ENCODE peak calls at places on chromosomes 12 and 14, in eight cellular contexts. P, C, X, I, F, B, W and V are unnamed samples.

GRCh38 chr14:65783101-65783500 is 370.6 kb downstream of the FUT8 start:
- DNase-seq in F (no peak), X (no peak), P (no peak), W (no peak), C (no peak), B (no peak), I (no peak), V (no peak)

GRCh38 chr14:56189306-56189705 is 71.1 kb downstream of the PELI2 start:
- DNase-seq in B (peak; percentile 85), I (no peak), W (peak; percentile 80), F (no peak), X (peak; percentile 91), P (no peak), C (peak; percentile 70), V (no peak)

GRCh38 chr14:67575684-67576083 is 24.4 kb downstream of the PIGH start:
- DNase-seq in X (no peak), W (no peak), C (no peak), P (no peak), F (no peak), I (no peak), B (peak; percentile 8), V (no peak)

GRCh38 chr12:7075931-7076330 is 15.4 kb downstream of the C1S start:
- DNase-seq in F (no peak), W (peak; percentile 86), X (peak; percentile 82), I (no peak), B (peak; percentile 13), C (peak; percentile 82), P (no peak), V (no peak)

GRCh38 chr12:15796493-15797141 is 7.4 kb upstream of the EPS8 start:
- DNase-seq in I (no peak), W (peak; percentile 67), C (no peak), F (no peak), X (peak; percentile 72), P (no peak), B (peak; percentile 72), V (no peak)

GRCh38 chr12:1833596-1834028 is 13.2 kb downstream of the LRTM2 start:
- DNase-seq in C (no peak), X (no peak), P (no peak), I (no peak), W (no peak), B (no peak), F (no peak), V (no peak)

GRCh38 chr12:12755923-12756322 is 29.5 kb upstream of the APOLD1 start:
- DNase-seq in C (no peak), P (no peak), F (no peak), W (no peak), X (no peak), B (no peak), I (no peak), V (no peak)

GRCh38 chr14:54475911-54476310 is 12.9 kb downstream of the GMFB start:
- DNase-seq in X (no peak), P (no peak), F (no peak), C (no peak), B (no peak), I (no peak), W (no peak), V (no peak)

GRCh38 chr14:94446126-94446525 is 6.5 kb downstream of the SERPINA11 start:
- DNase-seq in C (no peak), I (no peak), W (no peak), F (no peak), B (no peak), P (no peak), X (no peak), V (no peak)

GRCh38 chr14:103354141-103354540 is 20.1 kb downstream of the EIF5 start:
- DNase-seq in X (no peak), P (no peak), B (no peak), I (no peak), C (no peak), W (no peak), F (no peak), V (no peak)

GRCh38 chr14:94768521-94769412 is 1.1 kb downstream of the GSC start:
- DNase-seq in C (peak; percentile 20), P (no peak), F (no peak), B (no peak), I (no peak), X (no peak), W (peak; percentile 63), V (no peak)

GRCh38 chr12:25716842-25717241 is 163.8 kb upstream of the LMNTD1 start:
- DNase-seq in X (no peak), C (no peak), B (no peak), P (no peak), W (peak; percentile 46), I (no peak), F (no peak), V (no peak)

GRCh38 chr14:36293824-36294223 is 26.6 kb downstream of the MBIP start:
- DNase-seq in I (no peak), B (peak; percentile 50), P (no peak), C (peak; percentile 88), F (no peak), W (peak; percentile 85), X (peak; percentile 62), V (no peak)

GRCh38 chr12:27340971-27341370 is 8.3 kb downstream of the BMAL2 start:
- DNase-seq in X (no peak), I (no peak), W (peak; percentile 25), P (no peak), B (peak; percentile 30), F (no peak), C (no peak), V (no peak)

GRCh38 chr12:27335364-27336145 is 2.9 kb downstream of the BMAL2 start:
- DNase-seq in F (no peak), P (no peak), I (no peak), X (no peak), W (peak; percentile 14), B (peak; percentile 40), C (no peak), V (no peak)

GRCh38 chr12:27336254-27336653 is 3.6 kb downstream of the BMAL2 start:
- DNase-seq in B (no peak), P (no peak), I (no peak), W (no peak), X (no peak), F (no peak), C (no peak), V (no peak)

GRCh38 chr12:27337376-27337775 is 4.7 kb downstream of the BMAL2 start:
- DNase-seq in B (no peak), C (no peak), I (no peak), P (no peak), X (no peak), W (no peak), F (no peak), V (no peak)

DNA sequence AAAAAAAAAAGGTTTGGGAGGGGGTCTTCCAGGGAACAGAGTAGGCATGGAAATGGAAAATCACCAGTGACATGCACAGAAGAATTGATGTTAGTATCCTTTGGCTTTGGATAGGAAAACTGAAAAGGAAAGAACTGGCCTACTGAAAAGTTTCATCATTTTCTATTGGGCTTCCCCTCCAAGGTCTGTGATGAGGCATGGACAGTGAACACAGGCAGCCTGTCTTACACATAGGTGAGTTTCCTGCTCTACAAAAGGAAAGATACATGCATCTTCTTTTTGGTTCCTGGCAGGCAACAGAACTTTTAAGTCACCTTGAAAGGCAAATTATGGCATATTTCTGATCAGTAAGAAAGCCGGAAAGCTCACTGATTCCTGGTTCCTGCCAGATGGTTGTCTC is 5.8 kb downstream of the BMAL2 start:
- DNase-seq in P (no peak), C (no peak), B (no peak), F (no peak), W (no peak), I (no peak), X (no peak), V (no peak)
- H3K27ac ChIP-seq in P (no peak overlapping the region), C (no peak overlapping the region), B (no peak overlapping the region), F (no peak overlapping the region), W (no peak overlapping the region), I (no peak overlapping the region), X (no peak overlapping the region), V (no peak overlapping the region)

GRCh38 chr12:83709899-83710298 is 1023.2 kb downstream of the TMTC2 start:
- DNase-seq in F (no peak), X (no peak), B (no peak), C (no peak), I (no peak), P (no peak), W (no peak), V (no peak)
- H3K27ac ChIP-seq in F (no peak overlapping the region), X (no peak overlapping the region), B (no peak overlapping the region), C (no peak overlapping the region), I (no peak overlapping the region), P (no peak overlapping the region), W (no peak overlapping the region), V (no peak overlapping the region)

GRCh38 chr14:75431011-75431410 is 3.2 kb downstream of the JDP2 start:
- DNase-seq in B (no peak), F (no peak), I (no peak), P (no peak), W (no peak), X (no peak), C (no peak), V (no peak)
- H3K27ac ChIP-seq in B (peak overlapping the region; percentile 24), F (peak overlapping the region; percentile 7), I (peak overlapping the region; percentile 6), P (peak overlapping the region; percentile 94), W (peak overlapping the region; percentile 56), X (no peak overlapping the region), C (no peak overlapping the region), V (no peak overlapping the region)

DNA sequence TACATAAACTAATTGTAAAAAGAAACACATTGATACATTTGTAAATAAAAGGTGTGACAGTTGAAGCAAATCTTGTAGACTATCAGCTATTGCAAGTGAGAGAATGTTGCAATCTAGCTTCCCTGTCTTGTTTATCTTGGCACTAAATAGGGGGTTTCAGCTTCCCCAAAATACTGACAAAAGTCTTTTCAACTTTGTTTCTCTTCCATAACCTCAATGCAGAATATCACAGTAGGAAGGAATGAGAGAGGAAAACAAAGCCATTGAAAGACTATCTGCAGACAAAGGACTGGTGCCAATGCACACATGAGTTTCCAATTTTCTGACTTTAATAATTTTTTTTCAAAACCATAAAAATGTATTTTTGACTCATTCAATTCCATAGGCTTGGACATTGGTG is 886.2 kb upstream of the MGAT4C start:
- DNase-seq in P (no peak), F (no peak), W (no peak), B (peak; percentile 33), C (no peak), X (no peak), I (no peak), V (no peak)
- H3K27ac ChIP-seq in P (no peak overlapping the region), F (no peak overlapping the region), W (no peak overlapping the region), B (no peak overlapping the region), C (no peak overlapping the region), X (no peak overlapping the region), I (no peak overlapping the region), V (no peak overlapping the region)

GRCh38 chr14:50825307-50825706 is 5.7 kb downstream of the NIN start:
- DNase-seq in I (no peak), P (no peak), W (no peak), B (no peak), C (no peak), F (no peak), X (no peak), V (no peak)
- H3K27ac ChIP-seq in I (no peak overlapping the region), P (no peak overlapping the region), W (no peak overlapping the region), B (no peak overlapping the region), C (no peak overlapping the region), F (no peak overlapping the region), X (no peak overlapping the region), V (no peak overlapping the region)